ENCODE peak calls at places on chromosome 15, in eight cellular contexts. J, T, N, X, Y, O, Q and K are unnamed samples.
A peak's percentile ranks its signal among the peaks of the same experiment; 100 is the strongest.

GRCh38 chr15:37093480-37094410 is 6.6 kb downstream of the MEIS2 start:
- DNase-seq in J (no peak), T (no peak), N (no peak), X (no peak), Y (no peak), O (no peak), Q (peak; percentile 85), K (peak; percentile 58)

GRCh38 chr15:27865323-27865922 is 233.7 kb downstream of the OCA2 start:
- DNase-seq in J (no peak), T (no peak), N (no peak), X (no peak), Y (no peak), O (no peak), Q (no peak), K (no peak)

GRCh38 chr15:63573533-63573932 is 23.7 kb upstream of the FBXL22 start:
- DNase-seq in J (no peak), T (no peak), N (no peak), X (no peak), Y (no peak), O (no peak), Q (no peak), K (no peak)

GRCh38 chr15:52252781-52253180 is 42.8 kb downstream of the MYO5C start:
- DNase-seq in J (peak; percentile 94), T (peak; percentile 84), N (no peak), X (no peak), Y (no peak), O (no peak), Q (peak; percentile 96), K (peak; percentile 80)

GRCh38 chr15:40536501-40536900 is 28.3 kb downstream of the CCDC32 start:
- DNase-seq in J (no peak), T (peak; percentile 48), N (no peak), X (no peak), Y (no peak), O (peak; percentile 41), Q (peak; percentile 71), K (no peak)

GRCh38 chr15:59329570-59330350 is 42.9 kb downstream of the MYO1E start:
- DNase-seq in J (peak; percentile 93), T (peak; percentile 32), N (no peak), X (no peak), Y (no peak), O (no peak), Q (peak; percentile 87), K (no peak)

GRCh38 chr15:67680645-67681044 is 138.1 kb downstream of the MAP2K5 start:
- DNase-seq in J (no peak), T (peak; percentile 28), N (peak; percentile 1), X (peak; percentile 38), Y (no peak), O (no peak), Q (peak; percentile 8), K (no peak)

GRCh38 chr15:95857124-95857757 is 473.3 kb upstream of the NR2F2 start:
- DNase-seq in J (no peak), T (no peak), N (no peak), X (no peak), Y (no peak), O (no peak), Q (peak; percentile 82), K (no peak)

GRCh38 chr15:64344651-64345262 is 11.2 kb downstream of the CSNK1G1 start:
- DNase-seq in J (no peak), T (peak; percentile 3), N (no peak), X (no peak), Y (no peak), O (no peak), Q (peak; percentile 56), K (no peak)

GRCh38 chr15:31501536-31502157 is 175.0 kb downstream of the KLF13 start:
- DNase-seq in J (no peak), T (no peak), N (no peak), X (no peak), Y (no peak), O (no peak), Q (no peak), K (no peak)

GRCh38 chr15:70535071-70535954 is 228.0 kb downstream of the UACA start:
- DNase-seq in J (no peak), T (no peak), N (peak; percentile 47), X (peak; percentile 31), Y (peak; percentile 25), O (no peak), Q (no peak), K (no peak)

GRCh38 chr15:99719096-99719541 is 14.1 kb downstream of the LYSMD4 start:
- DNase-seq in J (peak; percentile 47), T (no peak), N (no peak), X (no peak), Y (no peak), O (no peak), Q (peak; percentile 85), K (no peak)

GRCh38 chr15:51161491-51162260 is 67.0 kb upstream of the TNFAIP8L3 start:
- DNase-seq in J (no peak), T (no peak), N (no peak), X (no peak), Y (no peak), O (no peak), Q (peak; percentile 28), K (no peak)

GRCh38 chr15:70781236-70781635 is 17.9 kb upstream of the UACA start:
- DNase-seq in J (no peak), T (no peak), N (no peak), X (no peak), Y (no peak), O (no peak), Q (no peak), K (no peak)

GRCh38 chr15:33612721-33613304 is 302.0 kb downstream of the RYR3 start:
- DNase-seq in J (no peak), T (no peak), N (no peak), X (no peak), Y (no peak), O (no peak), Q (peak; percentile 37), K (no peak)

GRCh38 chr15:101694261-101694660 is 30.0 kb downstream of the TARS3 start:
- DNase-seq in J (no peak), T (no peak), N (no peak), X (no peak), Y (no peak), O (no peak), Q (no peak), K (no peak)

GRCh38 chr15:50119063-50119700 is at the start of gene ATP8B4:
- DNase-seq in J (no peak), T (no peak), N (no peak), X (no peak), Y (no peak), O (no peak), Q (no peak), K (no peak)

GRCh38 chr15:94421711-94422110 is 190.3 kb downstream of the MCTP2 start:
- DNase-seq in J (no peak), T (no peak), N (no peak), X (no peak), Y (no peak), O (no peak), Q (no peak), K (no peak)

GRCh38 chr15:71725215-71725955 is 85.0 kb upstream of the NR2E3 start:
- DNase-seq in J (no peak), T (no peak), N (no peak), X (no peak), Y (no peak), O (no peak), Q (peak; percentile 76), K (peak; percentile 57)

GRCh38 chr15:26148461-26148860 is 285.3 kb upstream of the ATP10A start:
- DNase-seq in J (no peak), T (no peak), N (no peak), X (no peak), Y (no peak), O (no peak), Q (no peak), K (no peak)